ENCODE peak calls at places on chromosome 6, in four cellular contexts. One of them, this sample, is unnamed.

GRCh38 chr6:119174879-119175817 is 96.7 kb upstream of the FAM184A start:
- DNase-seq in psoas muscle: no peak
- DNase-seq in lower lobe of right lung: no peak
- DNase-seq in adrenal gland: no peak
- DNase-seq in this sample: no peak

GRCh38 chr6:113172531-113172966 is 684.6 kb upstream of the MARCKS start:
- DNase-seq in adrenal gland: peak
- DNase-seq in lower lobe of right lung: no peak
- DNase-seq in psoas muscle: no peak
- DNase-seq in this sample: no peak

GRCh38 chr6:1025821-1026220 is 286.1 kb upstream of the FOXQ1 start:
- DNase-seq in lower lobe of right lung: no peak
- DNase-seq in psoas muscle: no peak
- DNase-seq in adrenal gland: no peak
- DNase-seq in this sample: no peak

GRCh38 chr6:84556541-84557335 is 207.7 kb downstream of the TBX18 start:
- DNase-seq in psoas muscle: no peak
- DNase-seq in adrenal gland: no peak
- DNase-seq in lower lobe of right lung: no peak
- DNase-seq in this sample: no peak

GRCh38 chr6:37783831-37784584 is 35.5 kb upstream of the ZFAND3 start:
- DNase-seq in adrenal gland: no peak
- DNase-seq in psoas muscle: peak
- DNase-seq in lower lobe of right lung: peak
- DNase-seq in this sample: no peak

GRCh38 chr6:13272131-13273046 is 55.9 kb downstream of the TBC1D7 start:
- DNase-seq in psoas muscle: peak
- DNase-seq in lower lobe of right lung: peak
- DNase-seq in adrenal gland: peak
- DNase-seq in this sample: no peak

GRCh38 chr6:13089296-13089994 is 238.9 kb downstream of the TBC1D7 start:
- DNase-seq in psoas muscle: no peak
- DNase-seq in adrenal gland: no peak
- DNase-seq in lower lobe of right lung: no peak
- DNase-seq in this sample: no peak

GRCh38 chr6:114339706-114340105 is 3.1 kb downstream of the HS3ST5 start:
- DNase-seq in lower lobe of right lung: no peak
- DNase-seq in psoas muscle: no peak
- DNase-seq in adrenal gland: no peak
- DNase-seq in this sample: no peak

GRCh38 chr6:56145616-56146015 is 101.8 kb downstream of the COL21A1 start:
- DNase-seq in lower lobe of right lung: no peak
- DNase-seq in adrenal gland: no peak
- DNase-seq in psoas muscle: no peak
- DNase-seq in this sample: no peak

GRCh38 chr6:132247381-132248159 is 153.7 kb downstream of the MOXD1 start:
- DNase-seq in psoas muscle: no peak
- DNase-seq in adrenal gland: no peak
- DNase-seq in lower lobe of right lung: no peak
- DNase-seq in this sample: no peak

GRCh38 chr6:16228709-16229665 is 9.4 kb upstream of the GMPR start:
- DNase-seq in adrenal gland: peak
- DNase-seq in psoas muscle: no peak
- DNase-seq in lower lobe of right lung: no peak
- DNase-seq in this sample: no peak

GRCh38 chr6:35473849-35474128 is 5.6 kb downstream of the RPL10A start:
- DNase-seq in lower lobe of right lung: no peak
- DNase-seq in adrenal gland: no peak
- DNase-seq in psoas muscle: no peak
- DNase-seq in this sample: no peak

GRCh38 chr6:22049002-22049401 is 247.8 kb downstream of the PRL start:
- DNase-seq in adrenal gland: no peak
- DNase-seq in lower lobe of right lung: no peak
- DNase-seq in psoas muscle: no peak
- DNase-seq in this sample: no peak

GRCh38 chr6:30879684-30880427 is 4.5 kb upstream of the DDR1 start:
- DNase-seq in adrenal gland: no peak
- DNase-seq in psoas muscle: no peak
- DNase-seq in lower lobe of right lung: no peak
- DNase-seq in this sample: no peak

GRCh38 chr6:77326029-77326428 is 137.3 kb downstream of the HTR1B start:
- DNase-seq in psoas muscle: no peak
- DNase-seq in lower lobe of right lung: no peak
- DNase-seq in adrenal gland: no peak
- DNase-seq in this sample: no peak

GRCh38 chr6:7846971-7847818 is 63.4 kb downstream of the TXNDC5 start:
- DNase-seq in lower lobe of right lung: no peak
- DNase-seq in psoas muscle: no peak
- DNase-seq in adrenal gland: peak
- DNase-seq in this sample: no peak

GRCh38 chr6:125781307-125781868 is 9.4 kb upstream of the NCOA7 start:
- DNase-seq in psoas muscle: no peak
- DNase-seq in adrenal gland: peak
- DNase-seq in lower lobe of right lung: no peak
- DNase-seq in this sample: no peak

GRCh38 chr6:11356404-11357155 is 124.1 kb upstream of the NEDD9 start:
- DNase-seq in psoas muscle: no peak
- DNase-seq in lower lobe of right lung: no peak
- DNase-seq in adrenal gland: peak
- DNase-seq in this sample: peak

GRCh38 chr6:125444234-125444949 is 142.6 kb upstream of the HDDC2 start:
- DNase-seq in lower lobe of right lung: no peak
- DNase-seq in adrenal gland: peak
- DNase-seq in psoas muscle: peak
- DNase-seq in this sample: no peak

GRCh38 chr6:161140554-161140875 is 133.3 kb downstream of the AGPAT4 start:
- DNase-seq in lower lobe of right lung: no peak
- DNase-seq in psoas muscle: no peak
- DNase-seq in adrenal gland: no peak
- DNase-seq in this sample: no peak

GRCh38 chr6:16276991-16277981 is 38.9 kb downstream of the GMPR start:
- DNase-seq in lower lobe of right lung: peak
- DNase-seq in adrenal gland: peak
- DNase-seq in psoas muscle: peak
- DNase-seq in this sample: peak

GRCh38 chr6:82617648-82618047 is 254.0 kb downstream of the TPBG start:
- DNase-seq in lower lobe of right lung: no peak
- DNase-seq in adrenal gland: no peak
- DNase-seq in psoas muscle: no peak
- DNase-seq in this sample: no peak

GRCh38 chr6:82614518-82614917 is 250.9 kb downstream of the TPBG start:
- DNase-seq in lower lobe of right lung: no peak
- DNase-seq in adrenal gland: no peak
- DNase-seq in psoas muscle: no peak
- DNase-seq in this sample: no peak

GRCh38 chr6:82612475-82612874 is 248.9 kb downstream of the TPBG start:
- DNase-seq in lower lobe of right lung: no peak
- DNase-seq in adrenal gland: no peak
- DNase-seq in psoas muscle: no peak
- DNase-seq in this sample: no peak

GRCh38 chr6:82619573-82619972 is 256.0 kb downstream of the TPBG start:
- DNase-seq in psoas muscle: no peak
- DNase-seq in lower lobe of right lung: no peak
- DNase-seq in adrenal gland: no peak
- DNase-seq in this sample: no peak

DNA sequence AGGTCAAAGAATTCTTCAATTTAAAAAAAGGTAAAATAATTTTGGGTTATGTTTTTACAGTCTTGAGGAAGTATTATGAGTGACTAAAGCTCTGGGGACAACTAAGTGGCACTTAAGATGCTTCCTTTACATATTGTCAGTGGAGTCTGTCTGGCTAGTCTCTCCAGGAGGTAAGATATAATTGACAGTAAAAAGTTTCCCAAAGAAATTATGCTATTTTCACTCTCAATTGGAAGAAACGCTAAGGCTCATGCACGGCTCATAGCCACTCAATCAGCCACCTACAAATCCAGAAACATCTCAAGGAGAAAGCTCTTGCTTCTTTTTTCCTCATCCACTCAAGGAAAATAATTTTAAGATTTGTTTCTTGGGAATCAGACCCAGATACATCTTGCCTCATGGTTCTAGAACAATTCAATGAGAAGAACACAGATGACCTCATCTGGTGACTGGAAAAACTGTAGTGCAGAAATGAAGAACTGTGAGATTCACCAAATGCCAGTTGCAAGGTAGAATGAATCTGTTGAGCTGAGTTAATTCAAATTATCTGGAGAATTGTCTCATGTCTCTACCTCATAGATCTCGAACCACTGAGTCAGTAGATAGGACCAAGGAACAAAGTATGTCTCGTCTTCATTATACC is 252.9 kb downstream of the TPBG start:
- DNase-seq in psoas muscle: no peak
- DNase-seq in lower lobe of right lung: no peak
- DNase-seq in adrenal gland: no peak
- DNase-seq in this sample: no peak
- TF ChIP-seq CTCF in psoas muscle: no peak
- TF ChIP-seq CTCF in lower lobe of right lung: no peak
- TF ChIP-seq CTCF in adrenal gland: no peak
- TF ChIP-seq CTCF in this sample: no peak

GRCh38 chr6:25036461-25036860 is 100.7 kb upstream of the RIPOR2 start:
- DNase-seq in lower lobe of right lung: no peak
- DNase-seq in adrenal gland: no peak
- DNase-seq in psoas muscle: no peak
- DNase-seq in this sample: no peak

GRCh38 chr6:25032964-25033363 is 97.2 kb upstream of the RIPOR2 start:
- DNase-seq in adrenal gland: no peak
- DNase-seq in psoas muscle: no peak
- DNase-seq in lower lobe of right lung: no peak
- DNase-seq in this sample: no peak

GRCh38 chr6:25034477-25034876 is 98.7 kb upstream of the RIPOR2 start:
- DNase-seq in lower lobe of right lung: no peak
- DNase-seq in adrenal gland: no peak
- DNase-seq in psoas muscle: no peak
- DNase-seq in this sample: no peak

GRCh38 chr6:25038300-25038699 is 102.5 kb upstream of the RIPOR2 start:
- DNase-seq in psoas muscle: no peak
- DNase-seq in adrenal gland: no peak
- DNase-seq in lower lobe of right lung: no peak
- DNase-seq in this sample: no peak

DNA sequence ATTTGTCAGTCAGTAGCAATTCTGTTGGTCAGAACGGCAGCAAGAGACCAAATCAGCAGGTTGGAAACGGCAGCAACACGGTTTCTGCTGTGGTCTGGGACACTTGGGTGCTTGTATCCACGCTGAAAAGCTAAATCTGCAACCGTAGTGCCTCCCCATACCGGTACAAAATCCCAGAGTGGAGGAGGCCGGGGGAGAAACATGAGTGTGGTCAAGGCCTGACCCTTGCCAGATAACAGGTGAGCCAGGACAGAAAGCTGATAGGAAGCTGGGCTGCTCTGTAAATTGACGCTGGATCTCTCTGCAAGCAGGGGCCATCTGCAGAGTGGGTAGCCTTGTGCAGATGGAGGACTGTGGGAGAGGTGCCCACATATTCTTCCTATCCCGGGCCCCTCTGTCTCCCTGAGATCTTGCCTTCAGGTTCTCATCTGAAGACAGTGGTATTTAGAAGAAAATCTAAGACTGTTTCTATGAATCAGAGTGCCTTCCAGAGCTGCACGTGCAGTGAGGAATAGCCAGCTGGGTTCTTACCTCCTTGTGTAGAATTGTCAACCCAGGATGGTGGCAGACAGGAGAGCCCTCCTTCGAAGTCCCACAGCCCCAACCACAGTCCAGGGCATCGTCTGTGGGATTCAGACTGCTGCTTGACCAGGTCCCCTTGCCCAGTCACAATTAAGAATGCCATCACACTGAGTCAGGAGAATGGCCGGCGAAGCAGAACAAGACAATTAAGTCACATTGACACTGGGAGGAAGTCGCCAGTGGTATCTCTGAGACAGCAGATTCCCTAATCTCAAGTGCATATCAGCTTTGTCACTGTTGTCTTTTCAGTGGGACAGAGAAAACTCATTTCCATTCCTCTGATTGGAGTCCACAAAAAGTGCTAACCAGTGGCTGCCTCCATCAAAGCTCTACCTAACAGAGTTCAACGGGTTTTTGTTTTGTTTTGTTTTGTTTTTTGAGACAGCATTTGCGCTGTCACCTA is 100.0 kb upstream of the RIPOR2 start:
- DNase-seq in lower lobe of right lung: no peak
- DNase-seq in adrenal gland: no peak
- DNase-seq in psoas muscle: no peak
- DNase-seq in this sample: no peak
- H3K27ac ChIP-seq in lower lobe of right lung: peak
- H3K27ac ChIP-seq in adrenal gland: no peak
- H3K27ac ChIP-seq in psoas muscle: no peak
- H3K27ac ChIP-seq in this sample: no peak

GRCh38 chr6:3566812-3567211 is 110.0 kb upstream of the SLC22A23 start:
- DNase-seq in adrenal gland: no peak
- DNase-seq in psoas muscle: no peak
- DNase-seq in lower lobe of right lung: no peak
- DNase-seq in this sample: no peak

GRCh38 chr6:3568396-3569082 is 111.7 kb upstream of the SLC22A23 start:
- DNase-seq in adrenal gland: no peak
- DNase-seq in lower lobe of right lung: no peak
- DNase-seq in psoas muscle: no peak
- DNase-seq in this sample: no peak

GRCh38 chr6:3571206-3571815 is 114.5 kb upstream of the SLC22A23 start:
- DNase-seq in adrenal gland: no peak
- DNase-seq in lower lobe of right lung: no peak
- DNase-seq in psoas muscle: no peak
- DNase-seq in this sample: no peak

GRCh38 chr6:3571836-3572235 is 115.0 kb upstream of the SLC22A23 start:
- DNase-seq in lower lobe of right lung: no peak
- DNase-seq in adrenal gland: no peak
- DNase-seq in psoas muscle: no peak
- DNase-seq in this sample: no peak

GRCh38 chr6:3569817-3570216 is 113.0 kb upstream of the SLC22A23 start:
- DNase-seq in lower lobe of right lung: no peak
- DNase-seq in psoas muscle: no peak
- DNase-seq in adrenal gland: no peak
- DNase-seq in this sample: no peak
- TF ChIP-seq CTCF in lower lobe of right lung: no peak
- TF ChIP-seq CTCF in psoas muscle: no peak
- TF ChIP-seq CTCF in adrenal gland: no peak
- TF ChIP-seq CTCF in this sample: no peak

DNA sequence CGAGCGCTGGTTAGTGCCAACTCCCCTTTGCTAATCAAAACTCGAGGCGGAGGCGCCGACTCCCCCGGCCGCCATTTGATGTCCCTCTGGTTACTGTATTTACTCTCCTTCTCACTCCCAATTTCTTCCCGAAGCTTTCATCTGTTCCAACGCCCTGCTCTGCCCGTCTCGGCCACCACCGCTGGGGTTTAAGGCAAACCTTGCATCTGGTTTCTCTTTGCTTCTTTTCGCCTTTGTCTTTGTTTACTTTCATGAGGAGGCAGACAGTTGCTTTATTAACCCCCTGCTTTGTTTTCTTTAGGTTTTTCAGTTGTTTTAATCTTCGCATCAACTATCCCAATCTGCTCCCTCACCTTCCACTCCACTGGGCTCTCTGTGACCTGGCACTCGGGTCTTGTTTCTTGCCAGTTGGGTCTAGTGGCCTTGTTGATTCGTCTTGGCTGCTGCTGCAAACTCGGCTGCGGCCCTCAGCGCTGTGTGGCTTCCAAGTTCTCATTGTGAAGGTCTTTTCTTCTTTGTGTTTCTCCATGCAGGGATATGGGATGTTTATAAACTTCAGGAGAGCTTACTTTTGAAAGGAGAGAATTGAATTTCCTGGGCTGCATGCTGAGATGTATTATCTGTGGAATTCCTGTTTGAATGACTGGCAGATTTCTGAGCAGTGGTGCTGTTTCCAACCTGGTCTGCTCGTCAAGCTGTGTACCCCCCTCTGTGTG is 155.1 kb downstream of the CDC5L start:
- DNase-seq in lower lobe of right lung: no peak
- DNase-seq in psoas muscle: no peak
- DNase-seq in adrenal gland: peak
- DNase-seq in this sample: no peak
- H3K27ac ChIP-seq in lower lobe of right lung: no peak
- H3K27ac ChIP-seq in psoas muscle: no peak
- H3K27ac ChIP-seq in adrenal gland: no peak
- H3K27ac ChIP-seq in this sample: no peak

This sample was measured in RWPE1.